ENCODE peak calls at places on chromosomes 13 and 19, in ten cellular contexts. L, A, O, R, B, Z, G, P, D and Y are unnamed samples.

GRCh38 chr19:5172859-5173577 is 167.6 kb downstream of the PTPRS start:
- DNase-seq in L (no peak), A (no peak), O (peak), R (no peak), B (no peak), Z (peak), G (peak), P (no peak), D (no peak), Y (no peak)

GRCh38 chr19:39254539-39255345 is 6.1 kb upstream of the IFNL4 start:
- DNase-seq in L (no peak), A (no peak), O (no peak), R (no peak), B (no peak), Z (no peak), G (no peak), P (no peak), D (no peak), Y (no peak)

GRCh38 chr19:1511318-1511988 is 1.4 kb downstream of the ADAMTSL5 start:
- DNase-seq in L (no peak), A (no peak), O (no peak), R (no peak), B (no peak), Z (no peak), G (no peak), P (no peak), D (no peak), Y (no peak)

GRCh38 chr13:74778946-74779345 is 644.7 kb upstream of the KLF12 start:
- DNase-seq in L (no peak), A (no peak), O (no peak), R (no peak), B (no peak), Z (no peak), G (no peak), P (no peak), D (no peak), Y (no peak)

GRCh38 chr19:31350693-31351211 is 1.5 kb upstream of the TSHZ3 start:
- DNase-seq in L (peak), A (no peak), O (no peak), R (no peak), B (peak), Z (no peak), G (no peak), P (peak), D (no peak), Y (no peak)

GRCh38 chr19:6239871-6240676 is 39.7 kb downstream of the MLLT1 start:
- DNase-seq in L (peak), A (no peak), O (no peak), R (no peak), B (no peak), Z (no peak), G (no peak), P (no peak), D (no peak), Y (no peak)

GRCh38 chr19:24000656-24001055 is 86.0 kb downstream of the ZNF726 start:
- DNase-seq in L (no peak), A (no peak), O (no peak), R (no peak), B (peak), Z (no peak), G (no peak), P (no peak), D (no peak), Y (no peak)

GRCh38 chr19:32104465-32105235 is 240.8 kb upstream of the ZNF507 start:
- DNase-seq in L (no peak), A (no peak), O (no peak), R (no peak), B (peak), Z (peak), G (peak), P (no peak), D (no peak), Y (no peak)

GRCh38 chr13:34376483-34376882 is 558.5 kb downstream of the RFC3 start:
- DNase-seq in L (no peak), A (no peak), O (no peak), R (no peak), B (no peak), Z (no peak), G (no peak), P (no peak), D (no peak), Y (no peak)

GRCh38 chr13:95547531-95548167 is 4.9 kb upstream of the CLDN10 start:
- DNase-seq in L (no peak), A (no peak), O (no peak), R (no peak), B (no peak), Z (no peak), G (no peak), P (no peak), D (no peak), Y (no peak)

GRCh38 chr13:110415669-110416068 is 108.6 kb downstream of the COL4A2 start:
- DNase-seq in L (no peak), A (no peak), O (no peak), R (no peak), B (no peak), Z (no peak), G (no peak), P (no peak), D (no peak), Y (no peak)

GRCh38 chr13:100941377-100941776 is 266.8 kb upstream of the TMTC4 start:
- DNase-seq in L (no peak), A (no peak), O (no peak), R (no peak), B (no peak), Z (no peak), G (no peak), P (no peak), D (no peak), Y (no peak)

GRCh38 chr13:80436571-80437169 is 95.7 kb upstream of the SPRY2 start:
- DNase-seq in L (no peak), A (no peak), O (peak), R (no peak), B (no peak), Z (no peak), G (no peak), P (no peak), D (no peak), Y (no peak)

GRCh38 chr19:6803036-6803404 is 30.5 kb downstream of the VAV1 start:
- DNase-seq in L (no peak), A (no peak), O (no peak), R (no peak), B (no peak), Z (no peak), G (no peak), P (peak), D (no peak), Y (peak)

GRCh38 chr19:29214411-29214810 is 1.5 kb upstream of the UQCRFS1 start:
- DNase-seq in L (no peak), A (no peak), O (no peak), R (no peak), B (no peak), Z (no peak), G (no peak), P (no peak), D (no peak), Y (no peak)

GRCh38 chr19:34666200-34666957 is 10.6 kb downstream of the SCGB2B2 start:
- DNase-seq in L (no peak), A (no peak), O (no peak), R (no peak), B (no peak), Z (no peak), G (no peak), P (no peak), D (peak), Y (no peak)

GRCh38 chr19:38389101-38389925 is 816 bp downstream of the SPRED3 start:
- DNase-seq in L (peak), A (no peak), O (peak), R (no peak), B (peak), Z (peak), G (no peak), P (no peak), D (peak), Y (no peak)

GRCh38 chr19:35207391-35207871 is 21.1 kb downstream of the FAM187B start:
- DNase-seq in L (no peak), A (no peak), O (no peak), R (no peak), B (no peak), Z (no peak), G (no peak), P (peak), D (no peak), Y (no peak)

GRCh38 chr13:34076943-34077703 is 259.2 kb downstream of the RFC3 start:
- DNase-seq in L (peak), A (no peak), O (no peak), R (no peak), B (no peak), Z (no peak), G (peak), P (no peak), D (no peak), Y (no peak)

GRCh38 chr13:113786262-113786841 is 27.3 kb downstream of the TMEM255B start:
- DNase-seq in L (no peak), A (no peak), O (peak), R (no peak), B (no peak), Z (no peak), G (no peak), P (no peak), D (no peak), Y (no peak)

GRCh38 chr13:101522607-101523006 is 70.1 kb downstream of the ITGBL1 start:
- DNase-seq in L (peak), A (no peak), O (no peak), R (no peak), B (no peak), Z (no peak), G (no peak), P (no peak), D (no peak), Y (no peak)

GRCh38 chr13:36432106-36432544 is at the start of gene CCNA1:
- DNase-seq in L (no peak), A (no peak), O (no peak), R (no peak), B (peak), Z (no peak), G (no peak), P (no peak), D (no peak), Y (no peak)

GRCh38 chr19:3276341-3276799 is 51.9 kb downstream of the CELF5 start:
- DNase-seq in L (no peak), A (peak), O (no peak), R (peak), B (peak), Z (no peak), G (no peak), P (no peak), D (peak), Y (no peak)

GRCh38 chr19:14497347-14497921 is 1.5 kb upstream of the GIPC1 start:
- DNase-seq in L (peak), A (no peak), O (no peak), R (no peak), B (no peak), Z (no peak), G (no peak), P (no peak), D (no peak), Y (peak)

GRCh38 chr19:32691952-32692726 is 518 bp downstream of the NUDT19 start:
- DNase-seq in L (peak), A (peak), O (peak), R (peak), B (peak), Z (no peak), G (peak), P (peak), D (peak), Y (peak)

GRCh38 chr13:41034862-41035261 is 15.7 kb upstream of the ELF1 start:
- DNase-seq in L (no peak), A (no peak), O (no peak), R (no peak), B (no peak), Z (no peak), G (no peak), P (no peak), D (peak), Y (no peak)

GRCh38 chr19:55494172-55494761 is 6.0 kb downstream of the SSC5D start:
- DNase-seq in L (no peak), A (no peak), O (peak), R (no peak), B (no peak), Z (no peak), G (no peak), P (no peak), D (no peak), Y (no peak)

GRCh38 chr13:48642061-48642460 is 11.7 kb upstream of the CYSLTR2 start:
- DNase-seq in L (no peak), A (no peak), O (no peak), R (no peak), B (no peak), Z (no peak), G (no peak), P (no peak), D (no peak), Y (no peak)

GRCh38 chr19:7522923-7523667 is 671 bp downstream of the MCOLN1 start:
- DNase-seq in L (no peak), A (no peak), O (no peak), R (no peak), B (peak), Z (no peak), G (no peak), P (no peak), D (no peak), Y (no peak)

GRCh38 chr19:17108453-17108784 is 32.8 kb downstream of the MYO9B start:
- DNase-seq in L (no peak), A (no peak), O (no peak), R (no peak), B (no peak), Z (no peak), G (no peak), P (no peak), D (no peak), Y (no peak)

GRCh38 chr13:111281751-111282311 is 38.6 kb upstream of the TEX29 start:
- DNase-seq in L (no peak), A (no peak), O (no peak), R (no peak), B (no peak), Z (no peak), G (no peak), P (no peak), D (no peak), Y (no peak)